ENCODE peak calls at places on chromosomes 3 and 15, in seven cellular contexts. W is transverse colon, F is prostate gland, Y is upper lobe of left lung, L is SK-N-SH, K is breast epithelium, M is HL-60. X is an unnamed sample.

GRCh38 chr3:78221300-78221699 is 1181.4 kb downstream of the ROBO2 start:
- DNase-seq in W (no peak), F (no peak), Y (no peak), L (no peak), K (no peak), M (no peak), X (no peak)

GRCh38 chr15:99732711-99733267 is 448 bp downstream of the LYSMD4 start:
- DNase-seq in W (no peak), F (peak), Y (peak), L (peak), K (no peak), M (peak), X (peak)

GRCh38 chr15:76169013-76169412 is 109.2 kb downstream of the TMEM266 start:
- DNase-seq in W (no peak), F (no peak), Y (no peak), L (no peak), K (no peak), M (no peak), X (no peak)

GRCh38 chr3:52289747-52290595 is 2.3 kb downstream of the GLYCTK start:
- DNase-seq in W (peak), F (no peak), Y (peak), L (no peak), K (no peak), M (no peak), X (peak)

GRCh38 chr3:100602506-100603444 is 6.6 kb upstream of the ADGRG7 start:
- DNase-seq in W (no peak), F (no peak), Y (no peak), L (no peak), K (no peak), M (no peak), X (no peak)

GRCh38 chr15:20340931-20341661 is 200.5 kb downstream of the GOLGA6L6 start:
- DNase-seq in W (peak), F (peak), Y (peak), L (peak), K (peak), M (no peak), X (peak)

GRCh38 chr3:41323455-41323854 is 124.2 kb downstream of the CTNNB1 start:
- DNase-seq in W (no peak), F (no peak), Y (no peak), L (no peak), K (no peak), M (no peak), X (no peak)

GRCh38 chr3:60756636-60757035 is 494.6 kb downstream of the FHIT start:
- DNase-seq in W (no peak), F (no peak), Y (no peak), L (no peak), K (no peak), M (no peak), X (no peak)

GRCh38 chr15:72198410-72199270 is 1.1 kb upstream of the GRAMD2A start:
- DNase-seq in W (no peak), F (no peak), Y (no peak), L (no peak), K (peak), M (peak), X (no peak)

GRCh38 chr15:51234181-51234927 is 104.0 kb downstream of the CYP19A1 start:
- DNase-seq in W (no peak), F (no peak), Y (peak), L (no peak), K (no peak), M (no peak), X (no peak)

GRCh38 chr3:119643094-119643493 is 17.3 kb downstream of the POPDC2 start:
- DNase-seq in W (no peak), F (no peak), Y (no peak), L (no peak), K (no peak), M (no peak), X (no peak)

GRCh38 chr15:59317211-59317610 is 55.5 kb downstream of the MYO1E start:
- DNase-seq in W (no peak), F (no peak), Y (no peak), L (no peak), K (no peak), M (no peak), X (no peak)

GRCh38 chr15:87628311-87628710 is 628.2 kb downstream of the NTRK3 start:
- DNase-seq in W (no peak), F (no peak), Y (no peak), L (no peak), K (no peak), M (no peak), X (no peak)

GRCh38 chr3:29789686-29790085 is 508.8 kb downstream of the RBMS3 start:
- DNase-seq in W (no peak), F (no peak), Y (no peak), L (peak), K (no peak), M (no peak), X (no peak)

GRCh38 chr3:171741377-171741776 is 68.9 kb downstream of the PLD1 start:
- DNase-seq in W (no peak), F (no peak), Y (no peak), L (peak), K (no peak), M (no peak), X (no peak)

GRCh38 chr15:38058596-38059075 is 124.2 kb downstream of the TMCO5A start:
- DNase-seq in W (no peak), F (no peak), Y (no peak), L (no peak), K (no peak), M (no peak), X (no peak)

GRCh38 chr3:18444597-18445420 is 19.7 kb upstream of the SATB1 start:
- DNase-seq in W (peak), F (peak), Y (peak), L (peak), K (peak), M (no peak), X (peak)

GRCh38 chr3:71658131-71658530 is 67.1 kb downstream of the EIF4E3 start:
- DNase-seq in W (peak), F (peak), Y (no peak), L (no peak), K (peak), M (no peak), X (no peak)

GRCh38 chr3:14283092-14283820 is 104.6 kb downstream of the LSM3 start:
- DNase-seq in W (no peak), F (no peak), Y (no peak), L (no peak), K (no peak), M (no peak), X (peak)

GRCh38 chr3:72316501-72317279 is 531.6 kb downstream of the SHQ1 start:
- DNase-seq in W (peak), F (no peak), Y (no peak), L (no peak), K (no peak), M (no peak), X (no peak)

GRCh38 chr3:128500556-128500955 is 7.6 kb upstream of the GATA2 start:
- DNase-seq in W (no peak), F (no peak), Y (no peak), L (no peak), K (no peak), M (no peak), X (no peak)

GRCh38 chr15:33197636-33198035 is 3.1 kb upstream of the FMN1 start:
- DNase-seq in W (no peak), F (no peak), Y (no peak), L (no peak), K (no peak), M (no peak), X (no peak)

GRCh38 chr3:53030864-53031445 is 14.9 kb downstream of the SFMBT1 start:
- DNase-seq in W (peak), F (no peak), Y (no peak), L (no peak), K (no peak), M (no peak), X (no peak)

GRCh38 chr15:65954289-65954741 is 85.0 kb downstream of the RAB11A start:
- DNase-seq in W (no peak), F (no peak), Y (no peak), L (peak), K (no peak), M (no peak), X (no peak)

DNA sequence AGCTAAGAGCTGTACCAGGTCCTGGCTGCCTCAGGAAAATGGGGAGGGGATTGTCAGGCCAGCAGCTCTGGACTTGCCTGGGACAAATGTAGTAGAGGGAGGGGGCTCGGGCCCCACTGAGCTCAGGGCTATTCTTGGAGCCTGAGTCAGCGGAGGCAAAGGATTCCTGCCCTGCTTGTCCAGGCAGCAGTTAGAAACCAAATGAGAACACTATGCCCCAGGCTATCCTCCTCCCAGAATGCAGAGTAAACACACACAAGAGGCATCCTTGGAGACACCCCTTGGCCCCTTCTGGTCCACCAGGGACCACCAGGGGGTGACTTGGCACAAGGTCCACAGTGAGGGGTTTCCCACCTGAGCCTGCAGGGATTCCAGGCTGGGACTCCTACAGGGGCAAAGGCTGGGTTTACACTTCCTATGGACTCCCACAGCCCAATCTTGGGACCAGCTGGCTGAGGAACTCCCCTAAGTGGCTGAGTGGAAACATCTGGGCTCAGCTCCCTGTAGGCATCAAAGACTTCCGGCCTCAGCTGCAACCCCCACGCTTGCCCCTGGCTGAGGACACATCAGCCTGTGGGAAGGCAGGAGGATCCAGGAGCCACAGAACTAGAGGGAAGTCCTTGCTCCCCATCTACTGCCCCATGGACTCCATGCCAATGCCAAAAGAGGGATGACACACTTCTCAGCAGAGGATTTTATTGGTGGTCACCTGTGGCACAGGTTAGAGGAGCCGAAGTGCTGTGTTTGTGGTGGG is 3.4 kb upstream of the COL7A1 start:
- DNase-seq in W (peak), F (peak), Y (peak), L (no peak), K (peak), M (no peak), X (no peak)
- TF ChIP-seq POLR2AphosphoS5 in W (peak), F (peak), Y (no peak), L (no peak), K (no peak), M (no peak), X (peak)

DNA sequence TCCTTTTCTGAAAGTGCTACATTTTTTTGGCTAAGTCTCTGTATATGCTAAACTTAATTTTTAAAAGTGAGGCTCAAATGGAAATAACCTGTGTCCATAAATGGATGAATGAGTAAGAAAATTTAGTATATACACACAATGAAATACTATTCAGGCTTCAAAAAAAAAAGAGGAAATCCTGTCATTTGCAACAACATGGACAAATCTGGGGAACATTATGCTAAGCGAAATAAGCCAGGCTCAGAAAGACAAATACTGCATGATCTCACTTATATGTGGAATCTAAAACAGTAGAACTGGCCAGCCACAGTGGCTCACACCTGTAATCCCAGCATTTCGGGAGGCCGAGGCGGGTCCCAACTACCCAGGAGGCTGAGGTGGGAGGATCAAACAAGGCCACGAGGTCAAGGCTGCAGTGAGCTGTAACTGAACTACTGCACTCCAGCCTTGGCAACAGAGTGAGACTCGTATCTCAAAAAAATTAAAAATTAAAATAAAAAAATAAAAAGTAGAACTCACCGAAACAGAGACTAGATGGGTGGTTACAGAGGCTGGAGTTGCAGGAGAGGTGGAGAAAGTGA is 25.8 kb downstream of the CCDC12 start:
- DNase-seq in W (no peak), F (no peak), Y (no peak), L (no peak), K (no peak), M (no peak), X (peak)
- H3K27ac ChIP-seq in W (no peak), F (no peak), Y (no peak), L (no peak), K (no peak), M (no peak), X (peak)

GRCh38 chr3:50323614-50324199 is 1.2 kb upstream of the HYAL2 start:
- DNase-seq in W (no peak), F (no peak), Y (no peak), L (no peak), K (no peak), M (no peak), X (peak)
- TF ChIP-seq POLR2AphosphoS5 in W (peak), F (no peak), Y (peak), L (peak), K (peak), M (peak), X (peak)

GRCh38 chr3:149673393-149673792 is 15.6 kb upstream of the WWTR1 start:
- DNase-seq in W (no peak), F (no peak), Y (no peak), L (no peak), K (no peak), M (no peak), X (no peak)

GRCh38 chr3:149667576-149667975 is 9.8 kb upstream of the WWTR1 start:
- DNase-seq in W (no peak), F (no peak), Y (no peak), L (no peak), K (no peak), M (no peak), X (no peak)

DNA sequence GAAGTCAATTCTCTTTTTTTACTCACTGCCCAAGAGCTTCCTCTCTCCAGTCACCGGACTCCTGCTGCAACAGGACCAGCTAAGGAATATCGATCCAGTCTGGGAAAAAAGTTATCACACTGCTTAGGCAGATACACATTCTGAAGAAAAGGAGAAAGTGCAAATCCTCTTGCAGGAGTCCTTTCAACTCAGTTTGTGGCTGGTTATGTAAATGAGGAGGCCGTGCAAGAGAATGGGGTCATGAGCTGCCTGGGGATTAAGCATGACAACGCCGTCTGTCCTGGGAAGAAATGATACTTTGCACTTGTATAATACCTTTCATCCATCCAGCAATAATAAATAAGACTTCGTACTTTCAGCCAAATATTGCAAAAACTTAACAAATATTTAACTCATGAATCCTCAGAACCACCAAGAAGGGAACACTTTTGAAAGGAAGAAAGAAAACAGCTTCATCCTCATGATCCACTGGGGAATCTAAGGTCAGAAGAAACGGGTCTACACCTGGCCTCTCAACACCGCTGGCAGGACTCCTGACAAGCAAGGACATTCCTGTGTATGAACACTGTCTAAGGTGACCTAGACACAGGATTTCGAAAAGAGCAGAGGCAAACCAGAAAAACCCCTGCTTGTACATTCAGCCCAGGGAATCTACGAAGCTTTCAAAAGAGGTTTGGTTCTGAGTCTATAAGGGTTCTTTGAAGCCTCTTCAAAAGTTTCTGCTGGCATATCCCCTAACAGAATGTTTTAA is 13.1 kb upstream of the WWTR1 start:
- DNase-seq in W (no peak), F (no peak), Y (no peak), L (no peak), K (no peak), M (no peak), X (no peak)
- H3K27ac ChIP-seq in W (no peak), F (no peak), Y (no peak), L (no peak), K (no peak), M (no peak), X (no peak)

GRCh38 chr3:156477306-156477705 is 77.6 kb downstream of the SSR3 start:
- DNase-seq in W (no peak), F (no peak), Y (no peak), L (no peak), K (no peak), M (no peak), X (no peak)

GRCh38 chr3:156479574-156479973 is 75.3 kb downstream of the SSR3 start:
- DNase-seq in W (no peak), F (no peak), Y (no peak), L (no peak), K (no peak), M (no peak), X (no peak)

GRCh38 chr3:156480949-156481348 is 74.0 kb downstream of the SSR3 start:
- DNase-seq in W (no peak), F (no peak), Y (no peak), L (no peak), K (no peak), M (no peak), X (no peak)

GRCh38 chr3:156483002-156483401 is 71.9 kb downstream of the SSR3 start:
- DNase-seq in W (no peak), F (no peak), Y (no peak), L (no peak), K (no peak), M (no peak), X (no peak)

DNA sequence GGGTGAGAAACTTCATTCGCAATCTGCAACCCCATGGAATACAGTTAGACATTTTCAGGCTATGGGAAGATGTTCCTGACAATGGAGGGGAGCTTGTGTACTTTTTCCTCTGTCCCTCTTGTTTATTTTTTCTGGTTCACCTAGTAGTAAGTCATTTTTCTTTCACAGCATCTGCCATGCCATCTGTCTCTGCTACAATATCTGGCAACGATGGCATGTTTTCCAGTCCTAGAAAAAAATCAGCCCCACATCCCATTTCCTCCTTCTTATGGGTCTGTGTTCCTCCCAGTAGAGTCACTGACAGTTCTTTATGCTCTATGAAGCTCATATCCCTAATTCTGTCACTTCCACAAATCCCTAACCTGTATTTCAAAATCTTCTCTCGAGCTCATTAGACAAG is 76.0 kb downstream of the SSR3 start:
- DNase-seq in W (no peak), F (no peak), Y (no peak), L (no peak), K (no peak), M (no peak), X (no peak)
- TF ChIP-seq POLR2AphosphoS5 in W (no peak), F (no peak), Y (no peak), L (no peak), K (no peak), M (no peak), X (no peak)